ENCODE peak calls at places on chromosomes 13 and 19, in four cellular contexts. A is ovary, V is A549, E is SK-N-SH. W is an unnamed sample.

GRCh38 chr13:43095771-43096719 is 72.7 kb downstream of the DNAJC15 start:
- DNase-seq in A (no peak), V (no peak), E (no peak), W (no peak)

GRCh38 chr13:36787181-36787580 is 31.8 kb upstream of the RFXAP start:
- DNase-seq in A (no peak), V (no peak), E (no peak), W (no peak)

GRCh38 chr13:50122465-50122864 is 107.2 kb downstream of the KCNRG start:
- DNase-seq in A (no peak), V (no peak), E (no peak), W (no peak)

GRCh38 chr19:51593138-51593890 is 22.2 kb downstream of the ZNF175 start:
- DNase-seq in A (no peak), V (no peak), E (no peak), W (no peak)

GRCh38 chr19:55186080-55186479 is 6.0 kb upstream of the SYT5 start:
- DNase-seq in A (no peak), V (no peak), E (no peak), W (no peak)

GRCh38 chr13:100535401-100536135 is 53.0 kb downstream of the GGACT start:
- DNase-seq in A (no peak), V (no peak), E (no peak), W (no peak)

GRCh38 chr13:22596157-22596863 is 584.5 kb upstream of the SGCG start:
- DNase-seq in A (no peak), V (no peak), E (no peak), W (no peak)

GRCh38 chr13:37277435-37278144 is 172.1 kb upstream of the CSNK1A1L start:
- DNase-seq in A (no peak), V (no peak), E (no peak), W (no peak)

GRCh38 chr19:31517466-31518180 is 168.4 kb upstream of the TSHZ3 start:
- DNase-seq in A (no peak), V (no peak), E (no peak), W (no peak)

GRCh38 chr13:37868691-37869505 is 674 bp downstream of the TRPC4 start:
- DNase-seq in A (peak), V (no peak), E (no peak), W (no peak)

GRCh38 chr19:14561832-14562351 is 10.0 kb downstream of the NDUFB7 start:
- DNase-seq in A (no peak), V (no peak), E (peak), W (peak)

GRCh38 chr13:40058757-40059236 is 403.3 kb downstream of the COG6 start:
- DNase-seq in A (no peak), V (no peak), E (no peak), W (no peak)

GRCh38 chr19:2413159-2413558 is 14.2 kb downstream of the TIMM13 start:
- DNase-seq in A (no peak), V (no peak), E (no peak), W (no peak)

GRCh38 chr19:13938361-13939027 is at the start of gene PODNL1:
- DNase-seq in A (no peak), V (no peak), E (peak), W (no peak)

GRCh38 chr13:41060723-41061074 is 610 bp upstream of the WBP4 start:
- DNase-seq in A (peak), V (peak), E (peak), W (peak)
- TF ChIP-seq EP300 in A (no peak), V (no peak), E (peak), W (no peak)

DNA sequence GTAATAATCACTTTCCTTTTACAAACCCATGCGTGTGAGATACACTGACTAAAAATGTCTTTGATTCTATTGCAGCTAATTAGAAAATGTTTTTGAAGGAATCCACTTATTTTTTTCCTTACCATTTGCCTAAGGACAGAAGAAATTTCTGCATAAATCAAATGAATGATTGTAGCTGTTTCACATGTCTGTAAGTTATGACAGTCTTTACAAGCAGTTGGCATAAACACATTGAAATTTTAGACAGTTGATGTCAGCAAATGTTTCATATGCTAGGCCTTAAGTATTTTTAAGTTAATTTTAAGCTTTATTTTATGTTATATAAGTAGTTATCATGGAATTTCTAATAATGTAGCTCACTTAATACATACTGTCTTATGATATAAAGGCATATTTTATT is 598.4 kb upstream of the SLITRK6 start:
- DNase-seq in A (no peak), V (no peak), E (no peak), W (no peak)
- TF ChIP-seq EP300 in A (no peak), V (no peak), E (no peak), W (no peak)

GRCh38 chr19:4098493-4098892 is 25.4 kb downstream of the MAP2K2 start:
- DNase-seq in A (no peak), V (no peak), E (no peak), W (no peak)

GRCh38 chr19:4095488-4095844 is 28.5 kb downstream of the MAP2K2 start:
- DNase-seq in A (no peak), V (no peak), E (no peak), W (no peak)

GRCh38 chr19:4096049-4096892 is 27.7 kb downstream of the MAP2K2 start:
- DNase-seq in A (no peak), V (no peak), E (no peak), W (peak)

GRCh38 chr19:4099054-4099764 is 24.7 kb downstream of the MAP2K2 start:
- DNase-seq in A (no peak), V (no peak), E (no peak), W (no peak)

GRCh38 chr19:4097501-4097900 is 26.4 kb downstream of the MAP2K2 start:
- DNase-seq in A (no peak), V (no peak), E (no peak), W (no peak)
- TF ChIP-seq EP300 in A (no peak), V (no peak), E (no peak), W (no peak)

DNA sequence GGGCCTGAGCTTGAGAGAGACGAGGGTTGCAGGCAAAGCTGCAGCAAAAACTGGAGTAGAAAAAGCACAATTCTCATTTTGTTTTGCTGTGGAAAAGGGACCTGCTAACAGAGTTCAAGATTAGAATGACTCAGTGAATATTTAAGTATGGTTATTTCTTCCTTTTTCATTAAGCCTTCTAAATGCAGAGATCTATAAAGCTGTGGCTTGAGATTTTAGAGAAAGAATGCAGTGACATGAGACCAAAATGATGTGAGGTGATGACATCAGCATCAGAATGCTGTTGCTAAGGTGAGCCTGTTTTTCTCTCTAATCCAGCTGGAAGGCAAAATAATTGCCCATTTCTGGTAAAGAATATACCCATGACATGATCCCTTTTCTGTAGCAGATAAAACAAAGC is 10.8 kb upstream of the MBNL2 start:
- DNase-seq in A (no peak), V (no peak), E (no peak), W (no peak)
- TF ChIP-seq EP300 in A (no peak), V (no peak), E (no peak), W (no peak)

GRCh38 chr19:37594064-37594981 is at the start of the genes ZNF540 and ZNF571:
- DNase-seq in A (peak), V (peak), E (peak), W (peak)
- TF ChIP-seq EP300 in A (peak), V (no peak), E (no peak), W (no peak)

GRCh38 chr13:99312493-99312883 is 5.3 kb upstream of the GPR183 start:
- DNase-seq in A (peak), V (no peak), E (peak), W (no peak)
- TF ChIP-seq EP300 in A (peak), V (no peak), E (no peak), W (no peak)

GRCh38 chr19:572140-572890 is at the start of gene BSG:
- DNase-seq in A (peak), V (peak), E (peak), W (peak)
- TF ChIP-seq EP300 in A (peak), V (no peak), E (peak), W (no peak)

GRCh38 chr13:54018485-54018884 is 989.9 kb downstream of the OLFM4 start:
- DNase-seq in A (no peak), V (no peak), E (no peak), W (no peak)

GRCh38 chr13:54016548-54016947 is 987.9 kb downstream of the OLFM4 start:
- DNase-seq in A (no peak), V (no peak), E (no peak), W (no peak)
- TF ChIP-seq EP300 in A (no peak), V (no peak), E (no peak), W (no peak)